ENCODE peak calls at places on chromosomes 11 and 22, in five cellular contexts. Z is colonic mucosa; R is thoracic aorta; X is heart right ventricle; B is CD8-positive, alpha-beta T cell. J is an unnamed sample.
A peak's percentile ranks its signal among the peaks of the same experiment; 100 is the strongest.

GRCh38 chr11:115985896-115986295 is 481.7 kb upstream of the CADM1 start:
- DNase-seq in X (no peak), B (no peak), R (no peak), Z (no peak), J (no peak)

GRCh38 chr22:19508024-19508776 is 16.0 kb downstream of the CLDN5 start:
- DNase-seq in R (no peak), X (no peak), B (no peak), Z (no peak), J (no peak)

GRCh38 chr11:46026616-46027293 is 94.5 kb downstream of the PHF21A start:
- DNase-seq in B (no peak), R (no peak), X (no peak), Z (no peak), J (no peak)

GRCh38 chr22:31830721-31831070 is 76.9 kb downstream of the DEPDC5 start:
- DNase-seq in Z (no peak), B (no peak), R (no peak), X (no peak), J (no peak)

GRCh38 chr11:70220136-70220535 is 17.0 kb downstream of the FADD start:
- DNase-seq in Z (no peak), B (no peak), R (no peak), X (no peak), J (no peak)

GRCh38 chr11:59678118-59678812 is 9.4 kb upstream of the PATL1 start:
- DNase-seq in X (no peak), Z (no peak), B (no peak), R (no peak), J (no peak)

GRCh38 chr11:94708642-94709041 is 59.5 kb upstream of the AMOTL1 start:
- DNase-seq in X (no peak), R (no peak), Z (no peak), B (no peak), J (no peak)

GRCh38 chr22:29331213-29331612 is 15.7 kb upstream of the RASL10A start:
- DNase-seq in X (no peak), R (no peak), B (no peak), Z (no peak), J (no peak)

GRCh38 chr11:63610604-63611394 is 3.4 kb downstream of the PLAAT3 start:
- DNase-seq in B (no peak), X (peak; percentile 23), Z (no peak), R (no peak), J (peak; percentile 39)

GRCh38 chr11:20712912-20713311 is 43.5 kb downstream of the NELL1 start:
- DNase-seq in X (no peak), R (no peak), Z (no peak), B (no peak), J (no peak)

GRCh38 chr22:20523118-20523983 is 15.9 kb downstream of the MED15 start:
- DNase-seq in Z (no peak), R (no peak), B (no peak), X (no peak), J (no peak)

GRCh38 chr11:134386945-134387344 is 25.1 kb downstream of the B3GAT1 start:
- DNase-seq in X (no peak), Z (no peak), R (no peak), B (no peak), J (no peak)

GRCh38 chr11:133787379-133788103 is 57.8 kb downstream of the SPATA19 start:
- DNase-seq in R (no peak), X (no peak), B (no peak), Z (no peak), J (peak; percentile 60)

GRCh38 chr11:102760355-102761035 is 19.9 kb downstream of the MMP10 start:
- DNase-seq in B (no peak), X (no peak), R (no peak), Z (no peak), J (no peak)

GRCh38 chr22:24584871-24585411 is 7.9 kb downstream of the LRRC75B start:
- DNase-seq in R (no peak), B (no peak), Z (no peak), X (no peak), J (no peak)

GRCh38 chr11:77959434-77959833 is 35.0 kb downstream of the INTS4 start:
- DNase-seq in X (no peak), B (no peak), R (no peak), Z (no peak), J (no peak)

GRCh38 chr11:34161812-34162506 is 56.5 kb downstream of the NAT10 start:
- DNase-seq in Z (no peak), B (no peak), R (no peak), X (no peak), J (no peak)

GRCh38 chr11:79244175-79244804 is 196.5 kb downstream of the TENM4 start:
- DNase-seq in Z (no peak), B (no peak), R (no peak), X (no peak), J (no peak)

GRCh38 chr11:2774173-2775082 is 74.6 kb upstream of the KCNQ1OT1 start:
- DNase-seq in Z (peak; percentile 14), B (peak; percentile 40), X (peak; percentile 1), R (no peak), J (peak; percentile 3)

GRCh38 chr11:62501432-62501891 is 45.1 kb downstream of the AHNAK start:
- DNase-seq in X (peak; percentile 63), R (no peak), B (no peak), Z (no peak), J (peak; percentile 78)

GRCh38 chr11:62498492-62499286 is 47.9 kb downstream of the AHNAK start:
- DNase-seq in X (no peak), R (no peak), B (no peak), Z (no peak), J (no peak)

GRCh38 chr11:62502030-62502730 is 44.4 kb downstream of the AHNAK start:
- DNase-seq in Z (no peak), B (no peak), X (no peak), R (no peak), J (no peak)

GRCh38 chr11:62497132-62497915 is 49.3 kb downstream of the AHNAK start:
- DNase-seq in Z (peak; percentile 65), X (no peak), R (no peak), B (no peak), J (peak; percentile 70)

DNA sequence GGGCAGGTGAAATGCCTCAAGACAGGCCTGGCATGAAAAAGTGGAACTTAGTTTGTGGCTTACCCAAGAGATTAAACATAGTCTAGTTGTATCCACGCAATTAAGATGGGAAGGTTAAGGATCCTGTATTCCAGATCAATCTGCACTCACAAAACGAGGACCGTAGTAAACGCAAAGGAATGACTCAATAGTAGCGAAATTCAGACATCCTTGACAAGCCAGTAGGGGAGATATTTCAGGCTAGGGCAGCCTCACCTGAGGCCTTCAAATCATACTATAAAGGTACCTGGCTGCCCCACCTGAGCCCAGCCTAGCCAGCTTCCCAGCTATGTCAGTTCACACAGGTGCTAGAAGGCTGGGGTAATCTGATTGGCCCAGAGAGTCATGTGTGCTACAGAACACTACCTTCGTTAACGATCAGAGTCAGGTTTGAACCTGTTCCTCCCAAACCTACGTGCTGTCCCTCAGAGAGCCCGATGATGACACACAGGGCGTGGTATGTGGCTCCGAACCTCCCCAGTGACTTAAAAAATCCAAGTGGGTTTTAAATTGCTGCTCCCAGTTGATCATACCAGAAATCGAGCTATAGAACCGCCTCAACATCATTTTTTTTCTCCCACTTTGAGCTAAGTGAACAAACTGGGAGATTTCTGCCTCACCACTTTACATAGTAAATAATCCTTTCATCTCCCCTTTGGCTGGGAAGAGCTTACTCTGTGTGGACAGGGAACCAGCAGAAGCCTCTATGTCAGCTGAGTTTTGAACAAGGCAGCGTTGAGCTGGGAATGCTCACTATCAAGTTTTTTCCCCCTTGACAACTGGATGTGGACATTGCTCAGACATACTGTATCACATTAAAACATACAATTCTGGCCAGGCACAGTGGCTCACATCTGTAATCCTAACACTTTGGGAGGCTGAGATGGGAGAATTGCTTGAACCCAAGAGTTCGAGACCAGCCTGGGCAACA is 46.3 kb downstream of the AHNAK start:
- DNase-seq in R (no peak), X (no peak), Z (peak; percentile 90), B (no peak), J (no peak)
- H3K4me3 ChIP-seq in R (no peak overlapping the region), X (no peak overlapping the region), Z (no peak overlapping the region), B (no peak overlapping the region), J (no peak overlapping the region)

GRCh38 chr11:69086152-69086551 is 37.4 kb downstream of the TPCN2 start:
- DNase-seq in R (no peak), X (no peak), B (no peak), Z (no peak), J (peak; percentile 53)
- H3K27ac ChIP-seq in R (peak overlapping the region; percentile 28), X (no peak overlapping the region), B (no peak overlapping the region), Z (no peak overlapping the region), J (peak overlapping the region; percentile 65)

DNA sequence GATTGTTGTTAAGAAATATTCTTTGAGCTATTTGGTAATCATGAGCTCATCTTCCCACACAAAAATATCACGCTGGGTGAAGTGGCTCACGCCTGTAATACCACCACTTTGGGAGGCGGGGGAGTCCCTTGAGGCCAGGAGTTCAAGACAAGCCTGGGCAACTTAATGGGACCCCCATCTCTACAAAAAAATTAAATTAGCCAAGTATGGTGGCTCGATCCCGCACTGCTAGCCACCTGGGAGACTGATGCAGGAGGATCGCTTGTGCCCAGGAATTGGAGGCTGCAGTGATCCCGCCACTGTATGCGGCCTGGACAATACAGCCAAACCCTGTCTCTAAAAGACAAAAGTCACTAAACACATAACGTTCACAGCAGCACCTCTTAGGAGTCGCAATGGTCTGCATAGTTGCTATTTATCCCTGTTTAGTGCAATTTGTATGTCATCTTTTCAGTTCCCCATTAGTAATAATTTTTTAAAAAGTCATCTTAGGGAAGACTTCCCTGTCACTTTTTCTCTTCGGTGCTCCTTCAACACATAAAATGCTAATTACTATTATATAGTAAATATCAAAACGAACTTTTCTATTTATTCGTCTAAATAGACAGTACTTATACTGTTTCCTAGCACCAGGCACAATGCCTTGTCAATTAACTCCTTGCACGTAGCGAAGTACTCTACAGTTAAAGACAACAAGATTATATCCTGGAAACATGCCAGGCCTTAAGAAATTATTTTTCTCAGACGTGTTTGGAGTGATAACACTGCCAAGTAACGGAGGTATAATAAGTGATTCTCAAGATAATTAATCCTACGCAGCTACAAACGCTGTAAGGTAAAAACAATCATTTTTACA is 1.1 kb downstream of the ST13 start:
- DNase-seq in R (no peak), X (no peak), B (no peak), Z (no peak), J (peak; percentile 29)
- H3K4me3 ChIP-seq in R (peak overlapping the region; percentile 89), X (peak overlapping the region; percentile 89), B (peak overlapping the region; percentile 85), Z (peak overlapping the region; percentile 85), J (peak overlapping the region; percentile 100)

DNA sequence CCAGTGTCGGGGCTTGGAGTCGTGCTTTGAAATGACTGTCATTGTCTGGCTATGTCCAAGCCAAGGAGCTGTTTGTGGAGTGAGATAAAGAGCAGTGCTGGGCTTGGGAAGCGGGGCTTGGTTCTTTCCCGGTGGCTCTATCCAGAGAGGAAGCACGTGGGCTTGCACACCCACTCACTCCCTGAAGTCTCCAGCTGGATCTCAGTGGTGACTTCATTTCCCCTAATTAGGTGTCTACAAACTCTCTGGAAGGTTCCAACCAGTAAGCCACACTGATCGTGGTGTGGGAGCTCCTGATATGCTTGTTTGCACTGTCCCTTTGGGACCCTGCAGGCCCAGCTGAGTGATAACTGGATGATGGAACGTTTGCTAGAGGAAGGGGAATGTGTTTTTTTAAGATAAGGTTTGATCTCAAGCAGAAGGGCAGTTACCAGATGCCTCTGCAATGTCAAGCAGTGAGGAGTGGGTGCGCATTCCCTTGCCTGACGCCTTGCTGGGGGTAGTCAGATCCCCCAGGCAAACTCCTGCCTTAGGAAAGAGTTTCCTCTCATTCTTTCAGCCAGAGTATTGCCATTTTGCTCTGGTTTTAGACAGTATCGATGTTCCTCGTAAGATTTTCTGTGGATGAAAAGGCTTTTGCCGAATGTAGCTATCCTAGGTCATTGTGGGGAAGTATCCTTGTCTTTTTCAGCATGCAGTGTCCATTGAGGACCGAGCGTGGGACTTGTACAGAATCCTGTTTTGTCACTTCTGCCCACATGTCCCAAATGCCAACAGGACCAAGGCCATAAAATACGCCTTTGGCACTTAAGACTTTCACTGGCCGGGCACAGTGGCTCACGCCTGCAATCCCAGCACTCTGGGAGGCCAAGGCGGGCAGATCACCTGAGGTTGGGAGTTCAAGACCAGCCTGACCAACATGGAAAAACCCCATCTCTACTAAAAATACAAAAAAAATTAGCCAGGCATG is 90.9 kb downstream of the MICAL2 start:
- DNase-seq in R (peak; percentile 71), B (no peak), X (peak; percentile 89), Z (no peak), J (peak; percentile 78)
- H3K27ac ChIP-seq in R (peak overlapping the region; percentile 88), B (no peak overlapping the region), X (peak overlapping the region; percentile 91), Z (peak overlapping the region; percentile 28), J (peak overlapping the region; percentile 34)

GRCh38 chr22:23384451-23384850 is 195.6 kb downstream of the IGLL1 start:
- DNase-seq in B (no peak), Z (no peak), X (no peak), R (no peak), J (peak; percentile 41)
- H3K4me3 ChIP-seq in B (no peak overlapping the region), Z (no peak overlapping the region), X (no peak overlapping the region), R (no peak overlapping the region), J (no peak overlapping the region)

J was measured in testis.